ENCODE peak calls at places on chromosomes 4 and X, in nine cellular contexts. E, R, X, L, J, U, A, H and M are unnamed samples.

GRCh38 chr4:74873545-74874295 is 59.2 kb upstream of the PARM1 start:
- DNase-seq in E (no peak), R (no peak), X (no peak), L (no peak), J (no peak), U (no peak), A (no peak), H (no peak), M (peak; percentile 9)

GRCh38 chr4:1500966-1501753 is 94.9 kb upstream of the NKX1-1 start:
- DNase-seq in E (no peak), R (no peak), X (no peak), L (no peak), J (no peak), U (peak; percentile 48), A (no peak), H (no peak), M (no peak)

GRCh38 chrX:42519666-42520231 is 258.2 kb downstream of the PPP1R2C start:
- DNase-seq in E (peak; percentile 51), R (peak; percentile 17), X (no peak), L (no peak), J (no peak), U (no peak), A (no peak), H (no peak), M (no peak)

GRCh38 chrX:86133761-86134160 is 14.5 kb upstream of the DACH2 start:
- DNase-seq in E (no peak), R (peak; percentile 34), X (no peak), L (no peak), J (no peak), U (no peak), A (no peak), H (no peak), M (no peak)

GRCh38 chr4:76984127-76984526 is 34.6 kb downstream of the SEPTIN11 start:
- DNase-seq in E (peak; percentile 24), R (peak; percentile 69), X (no peak), L (no peak), J (no peak), U (no peak), A (no peak), H (no peak), M (no peak)

GRCh38 chrX:40834225-40834624 is 98.9 kb upstream of the MED14 start:
- DNase-seq in E (no peak), R (no peak), X (no peak), L (peak; percentile 72), J (no peak), U (no peak), A (no peak), H (no peak), M (no peak)

GRCh38 chr4:168449740-168450442 is 30.4 kb downstream of the DDX60L start:
- DNase-seq in E (peak; percentile 40), R (peak; percentile 83), X (no peak), L (no peak), J (no peak), U (peak; percentile 81), A (no peak), H (no peak), M (no peak)

GRCh38 chr4:159117968-159118367 is 15.1 kb downstream of the RAPGEF2 start:
- DNase-seq in E (no peak), R (no peak), X (no peak), L (no peak), J (no peak), U (no peak), A (no peak), H (no peak), M (no peak)

GRCh38 chrX:116801943-116802342 is 339.2 kb upstream of the CT83 start:
- DNase-seq in E (no peak), R (no peak), X (no peak), L (no peak), J (no peak), U (no peak), A (no peak), H (no peak), M (no peak)

GRCh38 chrX:108312938-108313337 is 125.3 kb downstream of the COL4A6 start:
- DNase-seq in E (peak; percentile 83), R (peak; percentile 63), X (no peak), L (no peak), J (peak; percentile 86), U (peak; percentile 49), A (no peak), H (peak; percentile 20), M (peak; percentile 64)

GRCh38 chr4:157075811-157076577 is at the start of gene GLRB:
- DNase-seq in E (peak; percentile 37), R (peak; percentile 11), X (peak; percentile 21), L (peak; percentile 84), J (no peak), U (peak; percentile 68), A (no peak), H (peak; percentile 18), M (peak; percentile 20)

DNA sequence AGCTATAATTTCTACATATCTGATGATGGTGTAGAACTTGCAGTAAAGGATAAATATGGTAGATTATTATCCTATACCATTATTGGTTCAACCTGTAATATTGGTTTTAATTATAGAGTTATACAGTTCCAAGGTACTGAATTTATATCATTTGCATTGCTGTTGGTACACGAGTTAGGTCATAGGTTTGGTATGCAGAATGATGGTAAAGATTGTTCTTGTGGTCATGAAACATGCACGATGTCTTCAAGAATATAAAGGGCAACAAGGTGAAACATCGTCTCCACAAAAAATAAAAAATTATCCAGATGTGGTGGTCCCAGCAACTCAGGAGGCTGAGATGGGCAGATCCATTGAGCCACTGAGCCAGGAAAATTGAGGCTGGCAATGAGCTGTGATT is 99.6 kb downstream of the ADAM29 start:
- DNase-seq in E (peak; percentile 9), R (no peak), X (no peak), L (no peak), J (no peak), U (no peak), A (no peak), H (no peak), M (no peak)
- H3K9me3 ChIP-seq in E (no peaks in the 10 kb centered on the region), R (peaks cover 7% of the 10 kb centered on the region), X (no peaks in the 10 kb centered on the region), L (no peaks in the 10 kb centered on the region), J (no peaks in the 10 kb centered on the region), U (no peaks in the 10 kb centered on the region), A (no peaks in the 10 kb centered on the region), H (no peaks in the 10 kb centered on the region), M (no peaks in the 10 kb centered on the region)

GRCh38 chrX:155874571-155875244 is 6.4 kb upstream of the VAMP7 start:
- DNase-seq in E (no peak), R (no peak), X (no peak), L (no peak), J (no peak), U (no peak), A (no peak), H (no peak), M (peak; percentile 43)
- H3K4me3 ChIP-seq in E (peak overlapping the region; percentile 10), R (peak overlapping the region; percentile 19), X (no peak overlapping the region), L (no peak overlapping the region), J (peak overlapping the region; percentile 33), U (peak overlapping the region; percentile 4), A (no peak overlapping the region), H (peak overlapping the region; percentile 14), M (no peak overlapping the region)

GRCh38 chrX:156005144-156005543 is 7.6 kb downstream of the IL9R start:
- DNase-seq in E (no peak), R (no peak), X (no peak), L (no peak), J (no peak), U (no peak), A (no peak), H (no peak), M (no peak)

GRCh38 chrX:156003486-156004185 is 6.1 kb downstream of the IL9R start:
- DNase-seq in E (no peak), R (no peak), X (no peak), L (no peak), J (no peak), U (no peak), A (no peak), H (no peak), M (no peak)

GRCh38 chrX:156002517-156002916 is 5.0 kb downstream of the IL9R start:
- DNase-seq in E (peak; percentile 45), R (no peak), X (no peak), L (no peak), J (no peak), U (no peak), A (no peak), H (no peak), M (no peak)

GRCh38 chrX:156004256-156004655 is 6.8 kb downstream of the IL9R start:
- DNase-seq in E (no peak), R (no peak), X (no peak), L (no peak), J (no peak), U (no peak), A (no peak), H (no peak), M (no peak)

DNA sequence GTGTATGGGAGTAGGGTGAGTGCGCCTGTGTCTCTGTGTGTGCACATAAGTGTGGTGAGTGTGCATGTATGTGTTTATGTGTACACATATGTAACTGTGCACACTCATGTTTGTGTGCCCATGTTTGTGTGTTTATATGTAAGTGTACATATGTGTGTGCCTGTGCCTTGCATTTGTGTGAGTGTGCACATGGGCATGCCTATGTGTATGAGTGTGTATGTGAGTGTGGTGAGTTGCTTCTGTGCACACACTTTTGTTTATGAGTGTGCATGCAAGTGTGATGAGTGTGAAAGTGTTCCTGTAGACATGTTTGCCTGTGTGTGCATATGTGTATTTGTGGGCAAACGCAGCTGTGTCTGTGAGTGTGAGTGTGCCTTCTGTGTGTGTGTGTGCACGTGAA is 7.2 kb downstream of the IL9R start:
- DNase-seq in E (no peak), R (no peak), X (no peak), L (no peak), J (no peak), U (no peak), A (no peak), H (no peak), M (no peak)
- H3K9me3 ChIP-seq in E (peaks cover 5% of the 10 kb centered on the region), R (peaks cover 3% of the 10 kb centered on the region), X (no peaks in the 10 kb centered on the region), L (peaks cover 2% of the 10 kb centered on the region), J (no peaks in the 10 kb centered on the region), U (no peaks in the 10 kb centered on the region), A (no peaks in the 10 kb centered on the region), H (no peaks in the 10 kb centered on the region), M (no peaks in the 10 kb centered on the region)

GRCh38 chr4:153346563-153346962 is 2.1 kb downstream of the MND1 start:
- DNase-seq in E (no peak), R (peak; percentile 10), X (no peak), L (no peak), J (no peak), U (no peak), A (no peak), H (no peak), M (no peak)
- H3K4me3 ChIP-seq in E (no peak overlapping the region), R (no peak overlapping the region), X (no peak overlapping the region), L (no peak overlapping the region), J (no peak overlapping the region), U (no peak overlapping the region), A (no peak overlapping the region), H (no peak overlapping the region), M (no peak overlapping the region)

DNA sequence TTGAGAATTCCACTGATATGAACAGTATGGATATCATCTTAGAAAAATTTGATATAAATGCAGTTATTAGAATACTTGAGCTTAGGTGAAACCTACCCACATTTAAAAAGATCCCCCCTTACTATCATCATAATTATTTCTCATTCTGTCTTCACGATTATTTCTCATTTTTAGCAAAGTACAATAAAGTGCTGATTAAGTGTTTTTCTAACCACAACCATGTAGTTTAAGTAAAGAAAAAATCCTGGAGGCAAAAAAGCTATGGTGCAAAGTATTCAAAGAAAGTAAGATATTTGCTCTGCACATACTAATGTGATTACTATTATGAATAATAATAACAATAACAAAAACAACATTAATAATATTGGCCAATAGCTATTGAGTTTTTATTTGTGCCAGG is 365.6 kb upstream of the PCDH7 start:
- DNase-seq in E (no peak), R (no peak), X (no peak), L (no peak), J (no peak), U (no peak), A (no peak), H (no peak), M (no peak)
- H3K9me3 ChIP-seq in E (peaks cover 7% of the 10 kb centered on the region), R (peaks cover 2% of the 10 kb centered on the region), X (no peaks in the 10 kb centered on the region), L (no peaks in the 10 kb centered on the region), J (no peaks in the 10 kb centered on the region), U (no peaks in the 10 kb centered on the region), A (no peaks in the 10 kb centered on the region), H (no peaks in the 10 kb centered on the region), M (no peaks in the 10 kb centered on the region)

GRCh38 chrX:21659320-21659719 is 1.2 kb upstream of the KLHL34 start:
- DNase-seq in E (no peak), R (no peak), X (no peak), L (no peak), J (no peak), U (no peak), A (no peak), H (no peak), M (no peak)
- H3K4me3 ChIP-seq in E (no peak overlapping the region), R (no peak overlapping the region), X (no peak overlapping the region), L (no peak overlapping the region), J (no peak overlapping the region), U (no peak overlapping the region), A (no peak overlapping the region), H (no peak overlapping the region), M (no peak overlapping the region)